ENCODE peak calls at places on chromosomes 16 and 17, in four cellular contexts. D is A549, P is GM18507, V is naive B cell. R is an unnamed sample.

GRCh38 chr17:49872776-49873377 is 25.0 kb upstream of the TAC4 start:
- DNase-seq in V (no peak), P (no peak), D (no peak), R (no peak)

GRCh38 chr16:89035013-89035697 is 58.1 kb upstream of the CBFA2T3 start:
- DNase-seq in V (no peak), P (no peak), D (no peak), R (no peak)

GRCh38 chr17:45128331-45128730 is 4.0 kb downstream of the PLCD3 start:
- DNase-seq in V (no peak), P (no peak), D (no peak), R (no peak)

GRCh38 chr16:85216522-85217375 is 104.5 kb upstream of the CIBAR2 start:
- DNase-seq in V (no peak), P (no peak), D (no peak), R (no peak)

GRCh38 chr16:17578921-17579876 is 108.4 kb upstream of the XYLT1 start:
- DNase-seq in V (peak), D (peak), P (peak), R (peak)

GRCh38 chr16:86016201-86016965 is 117.4 kb downstream of the IRF8 start:
- DNase-seq in V (peak), D (peak), P (peak), R (no peak)

GRCh38 chr16:11224894-11225676 is 30.9 kb downstream of the SOCS1 start:
- DNase-seq in V (peak), P (peak), D (no peak), R (peak)

GRCh38 chr16:78929798-78930197 is 670.7 kb downstream of the MAF start:
- DNase-seq in V (no peak), D (no peak), P (no peak), R (no peak)

GRCh38 chr17:69344939-69345338 is 18.0 kb upstream of the ABCA5 start:
- DNase-seq in V (no peak), P (no peak), D (peak), R (no peak)

GRCh38 chr17:8124350-8125195 is 667 bp upstream of the HES7 start:
- DNase-seq in D (peak), V (no peak), P (no peak), R (no peak)

GRCh38 chr17:60353773-60354172 is 38.2 kb downstream of the USP32 start:
- DNase-seq in V (no peak), D (no peak), P (no peak), R (no peak)

GRCh38 chr17:57406131-57406980 is 150.0 kb downstream of the MSI2 start:
- DNase-seq in V (no peak), D (no peak), P (no peak), R (no peak)

R was measured in GM12892.